ENCODE peak calls at places on chromosomes 6 and 20, in five cellular contexts. W is IMR-90, O is SK-N-MC, K is HCT116, G is endodermal cell. M is an unnamed sample. For H3K36me3, the result is how much of the 10 kb centered on the place peaks cover.

GRCh38 chr6:48325701-48326100 is 214.7 kb upstream of the PTCHD4 start:
- DNase-seq in W (peak), O (no peak), K (no peak), G (no peak), M (no peak)

GRCh38 chr6:166286831-166287271 is 21.3 kb downstream of the PRR18 start:
- DNase-seq in W (no peak), O (no peak), K (no peak), G (peak), M (no peak)

GRCh38 chr20:43448748-43449535 is 8.8 kb upstream of the SRSF6 start:
- DNase-seq in W (peak), O (no peak), K (peak), G (peak), M (peak)

GRCh38 chr20:63216849-63217471 is 1.0 kb upstream of the YTHDF1 start:
- DNase-seq in W (no peak), O (no peak), K (no peak), G (peak), M (no peak)

GRCh38 chr6:63224179-63224578 is 12.9 kb downstream of the FKBP1C start:
- DNase-seq in W (no peak), O (no peak), K (no peak), G (no peak), M (no peak)

GRCh38 chr6:81894286-81894685 is 141.8 kb upstream of the TENT5A start:
- DNase-seq in W (peak), O (no peak), K (no peak), G (no peak), M (peak)

GRCh38 chr6:106069478-106069877 is 16.7 kb upstream of the PRDM1 start:
- DNase-seq in W (peak), O (no peak), K (no peak), G (no peak), M (peak)

GRCh38 chr6:145964948-145965366 is 799 bp upstream of the SHPRH start:
- DNase-seq in W (no peak), O (no peak), K (no peak), G (no peak), M (no peak)

GRCh38 chr20:32583581-32584045 is 1.5 kb downstream of the NOL4L start:
- DNase-seq in W (no peak), O (no peak), K (no peak), G (peak), M (peak)

GRCh38 chr6:161103475-161103874 is 111.9 kb downstream of the MAP3K4 start:
- DNase-seq in W (no peak), O (no peak), K (no peak), G (no peak), M (no peak)
- H3K36me3 ChIP-seq in W (under half), O (under half), K (under half), G (half or more), M (half or more)

DNA sequence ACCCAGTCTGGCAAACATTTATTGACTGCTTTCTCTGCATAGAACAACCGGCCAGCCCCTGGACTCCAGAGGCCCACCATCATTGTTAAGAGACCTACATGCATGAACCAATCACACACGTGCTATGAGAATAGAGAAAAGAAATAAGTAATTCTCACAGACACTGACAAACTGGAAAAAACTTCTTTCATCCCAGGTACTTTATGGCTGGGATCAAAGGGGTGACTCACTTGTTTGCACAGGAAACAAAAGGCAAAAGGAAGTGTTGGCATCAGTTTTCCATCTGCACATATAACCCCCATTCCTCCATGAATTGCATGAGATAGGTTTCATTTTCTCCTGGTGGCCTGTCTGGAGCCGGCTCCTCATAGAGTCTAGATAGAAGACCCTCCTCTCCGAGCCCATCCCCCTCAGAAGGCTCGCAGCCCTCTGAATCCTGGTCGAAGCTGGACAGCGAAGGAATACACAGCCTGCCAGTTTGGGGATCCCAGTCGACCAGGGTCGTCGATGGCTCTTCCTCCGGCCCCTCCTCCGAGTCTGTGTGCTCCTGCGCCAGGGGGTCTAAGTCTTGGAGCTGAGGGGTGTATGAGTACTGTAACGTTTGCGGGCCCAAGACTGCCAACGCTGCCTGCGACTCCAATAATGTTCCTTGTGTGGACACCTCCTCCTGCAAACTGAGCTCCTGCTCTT is 43.3 kb downstream of the IL20RA start:
- DNase-seq in W (no peak), O (no peak), K (peak), G (peak), M (no peak)
- H3K9ac ChIP-seq in W (no peak), O (no peak), K (peak), G (no peak), M (no peak)

GRCh38 chr20:4966826-4967751 is 34.2 kb downstream of the SLC23A2 start:
- DNase-seq in W (peak), O (no peak), K (no peak), G (no peak), M (peak)
- H3K36me3 ChIP-seq in W (under half), O (under half), K (under half), G (under half), M (under half)

GRCh38 chr6:19811397-19812079 is 25.6 kb upstream of the ID4 start:
- DNase-seq in W (no peak), O (no peak), K (peak), G (no peak), M (no peak)
- H3K9ac ChIP-seq in W (no peak), O (no peak), K (no peak), G (no peak), M (no peak)

DNA sequence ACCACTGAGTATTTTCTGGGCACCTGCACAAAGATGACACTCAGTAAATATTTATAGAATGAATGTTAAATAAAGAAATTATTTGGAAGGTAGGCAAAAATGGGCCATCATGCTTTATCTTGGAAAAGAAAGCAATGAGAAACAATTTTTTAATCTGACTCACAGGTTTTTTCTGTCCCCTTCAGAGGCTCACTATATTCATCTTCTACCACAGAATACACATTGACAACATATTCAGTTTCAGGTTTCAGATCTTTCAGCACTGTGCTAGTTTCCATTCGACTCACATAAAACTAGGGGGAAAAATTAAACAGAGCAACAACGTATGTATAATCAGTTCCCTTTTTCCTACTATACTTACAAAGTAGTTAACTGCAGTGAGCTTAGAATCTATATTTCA is 58.3 kb downstream of the COL12A1 start:
- DNase-seq in W (peak), O (no peak), K (no peak), G (no peak), M (peak)
- H3K36me3 ChIP-seq in W (half or more), O (under half), K (under half), G (under half), M (half or more)

GRCh38 chr6:25370175-25371036 is 91.2 kb downstream of the CARMIL1 start:
- DNase-seq in W (no peak), O (no peak), K (no peak), G (no peak), M (no peak)
- H3K9ac ChIP-seq in W (no peak), O (no peak), K (no peak), G (no peak), M (no peak)

GRCh38 chr20:10667077-10667401 is 6.8 kb downstream of the JAG1 start:
- DNase-seq in W (no peak), O (no peak), K (no peak), G (no peak), M (no peak)
- H3K36me3 ChIP-seq in W (under half), O (under half), K (under half), G (under half), M (under half)